ENCODE peak calls at places on chromosomes 12 and 14, in four cellular contexts. One of them, this sample, is unnamed.

GRCh38 chr14:32681598-32681997 is 257.1 kb upstream of the NPAS3 start:
- DNase-seq in tibial nerve: no peak
- DNase-seq in GM23338: no peak
- DNase-seq in lower lobe of right lung: no peak
- DNase-seq in this sample: no peak

GRCh38 chr12:12450043-12450451 is 93.2 kb downstream of the BORCS5 start:
- DNase-seq in tibial nerve: no peak
- DNase-seq in GM23338: no peak
- DNase-seq in lower lobe of right lung: no peak
- DNase-seq in this sample: no peak

GRCh38 chr12:81021834-81022233 is 56.0 kb upstream of the ACSS3 start:
- DNase-seq in lower lobe of right lung: no peak
- DNase-seq in tibial nerve: no peak
- DNase-seq in GM23338: no peak
- DNase-seq in this sample: no peak

GRCh38 chr12:95083938-95084337 is 10.5 kb upstream of the NR2C1 start:
- DNase-seq in tibial nerve: peak; percentile 60
- DNase-seq in lower lobe of right lung: no peak
- DNase-seq in GM23338: peak; percentile 30
- DNase-seq in this sample: no peak

GRCh38 chr12:47277972-47278448 is 198.3 kb upstream of the AMIGO2 start:
- DNase-seq in tibial nerve: no peak
- DNase-seq in GM23338: no peak
- DNase-seq in lower lobe of right lung: no peak
- DNase-seq in this sample: no peak

GRCh38 chr12:131672941-131673330 is 38.0 kb upstream of the SFSWAP start:
- DNase-seq in tibial nerve: no peak
- DNase-seq in GM23338: no peak
- DNase-seq in lower lobe of right lung: no peak
- DNase-seq in this sample: no peak

GRCh38 chr12:65656904-65657351 is 167.4 kb upstream of the HMGA2 start:
- DNase-seq in GM23338: no peak
- DNase-seq in tibial nerve: no peak
- DNase-seq in lower lobe of right lung: no peak
- DNase-seq in this sample: peak; percentile 2

GRCh38 chr14:22036541-22036940 is 362.9 kb upstream of the OR4E1 start:
- DNase-seq in lower lobe of right lung: no peak
- DNase-seq in tibial nerve: no peak
- DNase-seq in GM23338: no peak
- DNase-seq in this sample: no peak

GRCh38 chr14:93811611-93812010 is 23.3 kb upstream of the PRIMA1 start:
- DNase-seq in tibial nerve: no peak
- DNase-seq in lower lobe of right lung: no peak
- DNase-seq in GM23338: no peak
- DNase-seq in this sample: no peak

GRCh38 chr14:104665092-104665662 is 24.2 kb upstream of the INF2 start:
- DNase-seq in GM23338: no peak
- DNase-seq in tibial nerve: no peak
- DNase-seq in lower lobe of right lung: no peak
- DNase-seq in this sample: no peak

GRCh38 chr12:25377475-25378179 is 126.9 kb upstream of the KRAS start:
- DNase-seq in GM23338: no peak
- DNase-seq in lower lobe of right lung: no peak
- DNase-seq in tibial nerve: no peak
- DNase-seq in this sample: no peak

GRCh38 chr14:64638625-64639024 is 65.6 kb upstream of the PLEKHG3 start:
- DNase-seq in lower lobe of right lung: no peak
- DNase-seq in tibial nerve: no peak
- DNase-seq in GM23338: no peak
- DNase-seq in this sample: no peak

GRCh38 chr14:64634558-64634957 is 69.7 kb upstream of the PLEKHG3 start:
- DNase-seq in lower lobe of right lung: no peak
- DNase-seq in GM23338: no peak
- DNase-seq in tibial nerve: no peak
- DNase-seq in this sample: no peak

GRCh38 chr14:64637735-64638473 is 66.3 kb upstream of the PLEKHG3 start:
- DNase-seq in tibial nerve: no peak
- DNase-seq in GM23338: no peak
- DNase-seq in lower lobe of right lung: no peak
- DNase-seq in this sample: no peak

GRCh38 chr14:64636980-64637429 is 67.2 kb upstream of the PLEKHG3 start:
- DNase-seq in lower lobe of right lung: no peak
- DNase-seq in GM23338: no peak
- DNase-seq in tibial nerve: no peak
- DNase-seq in this sample: no peak

GRCh38 chr14:64636208-64636979 is 67.8 kb upstream of the PLEKHG3 start:
- DNase-seq in GM23338: peak; percentile 84
- DNase-seq in lower lobe of right lung: peak; percentile 69
- DNase-seq in tibial nerve: peak; percentile 60
- DNase-seq in this sample: peak; percentile 33
- H3K4me3 ChIP-seq in GM23338: no peak overlapping the region
- H3K4me3 ChIP-seq in lower lobe of right lung: no peak overlapping the region
- H3K4me3 ChIP-seq in tibial nerve: no peak overlapping the region
- H3K4me3 ChIP-seq in this sample: no peak overlapping the region

DNA sequence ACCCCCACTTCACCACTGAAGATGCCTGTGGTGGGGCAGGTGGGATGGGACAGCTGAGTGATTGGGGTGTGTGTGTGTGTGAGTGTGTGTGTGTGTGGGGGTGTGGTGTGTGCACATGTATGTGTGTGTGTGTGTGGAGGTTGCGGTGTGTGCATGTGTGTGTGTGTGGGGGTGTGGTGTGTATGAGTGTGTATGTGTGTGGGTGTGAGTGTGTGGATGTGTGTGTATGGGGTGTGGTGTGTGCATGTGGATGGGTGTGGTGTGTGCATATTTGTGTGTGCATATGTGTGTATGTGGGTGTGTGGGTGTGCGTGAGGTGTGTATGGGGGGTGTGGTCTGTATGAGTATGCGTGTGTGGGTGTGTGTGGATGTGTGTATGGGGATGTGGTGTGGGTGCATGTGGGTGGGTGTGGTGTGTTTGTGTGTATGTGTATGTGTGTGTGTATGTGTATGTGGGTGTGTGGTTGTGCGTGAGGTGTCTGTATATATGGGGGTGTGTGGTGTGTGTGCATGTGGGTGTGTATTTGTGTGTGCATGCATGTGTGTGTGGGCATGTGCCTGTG is 61.6 kb downstream of the PLEKHG3 start:
- DNase-seq in GM23338: no peak
- DNase-seq in tibial nerve: no peak
- DNase-seq in lower lobe of right lung: no peak
- DNase-seq in this sample: no peak
- H3K27me3 ChIP-seq in GM23338: no peaks in the 10 kb centered on the region
- H3K27me3 ChIP-seq in tibial nerve: no peaks in the 10 kb centered on the region
- H3K27me3 ChIP-seq in lower lobe of right lung: no peaks in the 10 kb centered on the region
- H3K27me3 ChIP-seq in this sample: no peaks in the 10 kb centered on the region

GRCh38 chr12:13976028-13976584 is 5.3 kb downstream of the GRIN2B start:
- DNase-seq in GM23338: peak; percentile 58
- DNase-seq in tibial nerve: no peak
- DNase-seq in lower lobe of right lung: no peak
- DNase-seq in this sample: no peak

GRCh38 chr12:13976880-13977279 is 4.5 kb downstream of the GRIN2B start:
- DNase-seq in tibial nerve: no peak
- DNase-seq in GM23338: no peak
- DNase-seq in lower lobe of right lung: no peak
- DNase-seq in this sample: no peak

GRCh38 chr12:13981296-13981962 is at the start of gene GRIN2B:
- DNase-seq in tibial nerve: no peak
- DNase-seq in lower lobe of right lung: no peak
- DNase-seq in GM23338: peak; percentile 76
- DNase-seq in this sample: peak; percentile 8

GRCh38 chr12:13982010-13982409 is 608 bp upstream of the GRIN2B start:
- DNase-seq in GM23338: peak; percentile 88
- DNase-seq in tibial nerve: no peak
- DNase-seq in lower lobe of right lung: no peak
- DNase-seq in this sample: peak; percentile 30

DNA sequence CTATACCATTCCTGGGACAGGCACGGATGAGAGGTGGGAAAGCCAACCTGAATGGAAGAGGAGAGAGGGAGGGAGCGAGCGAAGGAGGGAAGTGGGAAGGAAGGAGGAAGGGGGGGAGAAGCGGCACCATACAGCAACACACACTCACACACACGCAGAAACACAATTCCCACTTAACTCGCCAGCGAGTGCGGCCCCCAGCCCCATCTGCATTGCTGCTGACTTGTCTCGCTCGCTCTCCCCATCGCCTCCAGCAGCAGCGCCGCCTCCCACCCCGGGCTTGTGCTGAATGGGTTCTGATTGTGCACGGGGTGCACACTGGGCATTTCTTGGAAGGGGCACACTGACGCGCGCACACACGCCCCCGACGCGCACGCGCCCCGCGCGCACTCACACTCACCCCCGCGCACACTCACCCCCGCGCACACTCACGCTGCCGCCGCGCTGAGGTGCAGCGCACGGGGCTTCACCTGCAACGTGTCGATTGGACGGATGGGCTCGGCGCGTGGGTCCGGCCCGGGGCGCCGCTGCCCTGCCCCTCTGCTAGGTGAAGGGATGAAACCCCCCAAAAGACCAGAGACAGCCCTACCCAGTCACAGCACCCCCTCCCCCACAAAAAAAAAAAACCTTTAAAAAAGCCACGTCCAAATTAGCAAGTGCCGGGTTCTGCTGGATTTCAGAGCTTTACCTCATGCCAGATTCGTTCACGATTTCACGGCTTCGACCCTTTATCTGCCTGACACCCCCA is 680 bp downstream of the GRIN2B start:
- DNase-seq in tibial nerve: no peak
- DNase-seq in lower lobe of right lung: no peak
- DNase-seq in GM23338: peak; percentile 60
- DNase-seq in this sample: peak; percentile 8
- H3K4me3 ChIP-seq in tibial nerve: peak overlapping the region; percentile 46
- H3K4me3 ChIP-seq in lower lobe of right lung: peak overlapping the region; percentile 34
- H3K4me3 ChIP-seq in GM23338: peak overlapping the region; percentile 96
- H3K4me3 ChIP-seq in this sample: no peak overlapping the region

GRCh38 chr14:76376878-76377523 is 1.1 kb downstream of the ESRRB start:
- DNase-seq in tibial nerve: no peak
- DNase-seq in GM23338: no peak
- DNase-seq in lower lobe of right lung: no peak
- DNase-seq in this sample: no peak

GRCh38 chr14:76375484-76375883 is 453 bp upstream of the ESRRB start:
- DNase-seq in tibial nerve: no peak
- DNase-seq in GM23338: no peak
- DNase-seq in lower lobe of right lung: no peak
- DNase-seq in this sample: no peak

GRCh38 chr14:76376409-76376877 is 506 bp downstream of the ESRRB start:
- DNase-seq in lower lobe of right lung: no peak
- DNase-seq in GM23338: no peak
- DNase-seq in tibial nerve: no peak
- DNase-seq in this sample: no peak

GRCh38 chr14:76376001-76376404 is at the start of gene ESRRB:
- DNase-seq in lower lobe of right lung: no peak
- DNase-seq in tibial nerve: no peak
- DNase-seq in GM23338: peak; percentile 84
- DNase-seq in this sample: no peak

GRCh38 chr14:76377675-76378074 is 1.7 kb downstream of the ESRRB start:
- DNase-seq in lower lobe of right lung: no peak
- DNase-seq in tibial nerve: no peak
- DNase-seq in GM23338: peak; percentile 30
- DNase-seq in this sample: no peak
- H3K27me3 ChIP-seq in lower lobe of right lung: peaks cover 64% of the 10 kb centered on the region
- H3K27me3 ChIP-seq in tibial nerve: peaks cover 90% of the 10 kb centered on the region
- H3K27me3 ChIP-seq in GM23338: peaks cover 67% of the 10 kb centered on the region
- H3K27me3 ChIP-seq in this sample: peaks cover 8% of the 10 kb centered on the region

GRCh38 chr12:17283563-17283962 is 677.6 kb upstream of the LMO3 start:
- DNase-seq in tibial nerve: no peak
- DNase-seq in lower lobe of right lung: no peak
- DNase-seq in GM23338: peak; percentile 34
- DNase-seq in this sample: no peak
- H3K4me3 ChIP-seq in tibial nerve: no peak overlapping the region
- H3K4me3 ChIP-seq in lower lobe of right lung: no peak overlapping the region
- H3K4me3 ChIP-seq in GM23338: no peak overlapping the region
- H3K4me3 ChIP-seq in this sample: no peak overlapping the region